ENCODE peak calls at places on chromosomes 7 and 10, in seven cellular contexts. M, U, A, D, F, R and S are unnamed samples.

GRCh38 chr10:33066558-33067236 is 108.7 kb upstream of the ITGB1 start:
- DNase-seq in M (no peak), U (no peak), A (no peak), D (no peak), F (no peak), R (no peak), S (no peak)

GRCh38 chr10:71191459-71192113 is 20.8 kb upstream of the UNC5B start:
- DNase-seq in M (no peak), U (no peak), A (no peak), D (no peak), F (no peak), R (no peak), S (no peak)

GRCh38 chr10:14904316-14904732 is 25.7 kb downstream of the SUV39H2 start:
- DNase-seq in M (no peak), U (peak), A (no peak), D (no peak), F (no peak), R (no peak), S (no peak)

GRCh38 chr7:118855290-118855689 is 630.8 kb downstream of the ANKRD7 start:
- DNase-seq in M (no peak), U (no peak), A (no peak), D (no peak), F (no peak), R (no peak), S (no peak)

GRCh38 chr7:152862842-152863241 is 103.3 kb downstream of the ACTR3B start:
- DNase-seq in M (no peak), U (no peak), A (no peak), D (no peak), F (no peak), R (no peak), S (no peak)

GRCh38 chr7:149727053-149727452 is 46.3 kb downstream of the ZNF467 start:
- DNase-seq in M (no peak), U (no peak), A (no peak), D (no peak), F (no peak), R (no peak), S (no peak)

GRCh38 chr7:127918130-127918529 is 113.1 kb downstream of the LRRC4 start:
- DNase-seq in M (no peak), U (no peak), A (no peak), D (no peak), F (no peak), R (no peak), S (no peak)

GRCh38 chr7:34136698-34137097 is 231.4 kb downstream of the BMPER start:
- DNase-seq in M (peak), U (no peak), A (no peak), D (no peak), F (no peak), R (no peak), S (no peak)

GRCh38 chr7:110797656-110798055 is 293.3 kb upstream of the LRRN3 start:
- DNase-seq in M (no peak), U (no peak), A (no peak), D (no peak), F (no peak), R (no peak), S (no peak)

GRCh38 chr7:89264126-89264525 is 468.6 kb upstream of the TEX47 start:
- DNase-seq in M (no peak), U (no peak), A (no peak), D (no peak), F (no peak), R (no peak), S (no peak)

GRCh38 chr7:31055501-31055900 is 3.4 kb downstream of the ADCYAP1R1 start:
- DNase-seq in M (no peak), U (no peak), A (no peak), D (no peak), F (no peak), R (no peak), S (no peak)

GRCh38 chr10:104328916-104329710 is 9.2 kb downstream of the ITPRIP start:
- DNase-seq in M (no peak), U (peak), A (peak), D (no peak), F (peak), R (peak), S (peak)

GRCh38 chr10:69042838-69043237 is 45.1 kb upstream of the SRGN start:
- DNase-seq in M (no peak), U (no peak), A (no peak), D (no peak), F (no peak), R (no peak), S (no peak)

GRCh38 chr10:110756886-110757285 is 112.8 kb downstream of the RBM20 start:
- DNase-seq in M (no peak), U (no peak), A (no peak), D (no peak), F (no peak), R (no peak), S (no peak)